ENCODE peak calls at places on chromosomes 3 and 15, in four cellular contexts. One of them, this sample, is unnamed.

GRCh38 chr3:7518471-7518870 is 657.6 kb downstream of the GRM7 start:
- DNase-seq in activated T-cell treated with anti-CD3 and anti-CD28 coated beads for 1 hour: no peak
- DNase-seq in BE2C: peak
- DNase-seq in stimulated activated CD4-positive, alpha-beta T cell treated with anti-CD3 and anti-CD28 coated beads, Interleukin-2, amount 100 ng/mL, for 24 hours: no peak
- DNase-seq in this sample: no peak

GRCh38 chr3:41202834-41203345 is 3.6 kb downstream of the CTNNB1 start:
- DNase-seq in BE2C: peak
- DNase-seq in activated T-cell treated with anti-CD3 and anti-CD28 coated beads for 1 hour: no peak
- DNase-seq in stimulated activated CD4-positive, alpha-beta T cell treated with anti-CD3 and anti-CD28 coated beads, Interleukin-2, amount 100 ng/mL, for 24 hours: no peak
- DNase-seq in this sample: no peak

GRCh38 chr3:175001091-175001490 is 142.0 kb downstream of the NAALADL2 start:
- DNase-seq in BE2C: no peak
- DNase-seq in activated T-cell treated with anti-CD3 and anti-CD28 coated beads for 1 hour: no peak
- DNase-seq in stimulated activated CD4-positive, alpha-beta T cell treated with anti-CD3 and anti-CD28 coated beads, Interleukin-2, amount 100 ng/mL, for 24 hours: no peak
- DNase-seq in this sample: no peak

GRCh38 chr3:149368850-149369497 is 8.5 kb downstream of the TM4SF1 start:
- DNase-seq in stimulated activated CD4-positive, alpha-beta T cell treated with anti-CD3 and anti-CD28 coated beads, Interleukin-2, amount 100 ng/mL, for 24 hours: no peak
- DNase-seq in activated T-cell treated with anti-CD3 and anti-CD28 coated beads for 1 hour: no peak
- DNase-seq in BE2C: no peak
- DNase-seq in this sample: no peak

GRCh38 chr15:59444082-59444835 is 6.3 kb downstream of the FAM81A start:
- DNase-seq in stimulated activated CD4-positive, alpha-beta T cell treated with anti-CD3 and anti-CD28 coated beads, Interleukin-2, amount 100 ng/mL, for 24 hours: no peak
- DNase-seq in BE2C: no peak
- DNase-seq in activated T-cell treated with anti-CD3 and anti-CD28 coated beads for 1 hour: no peak
- DNase-seq in this sample: no peak

GRCh38 chr3:69079269-69080159 is 651 bp downstream of the UBA3 start:
- DNase-seq in activated T-cell treated with anti-CD3 and anti-CD28 coated beads for 1 hour: no peak
- DNase-seq in BE2C: peak
- DNase-seq in stimulated activated CD4-positive, alpha-beta T cell treated with anti-CD3 and anti-CD28 coated beads, Interleukin-2, amount 100 ng/mL, for 24 hours: no peak
- DNase-seq in this sample: no peak

GRCh38 chr3:198076722-198077308 is 116.8 kb downstream of the LMLN start:
- DNase-seq in BE2C: no peak
- DNase-seq in stimulated activated CD4-positive, alpha-beta T cell treated with anti-CD3 and anti-CD28 coated beads, Interleukin-2, amount 100 ng/mL, for 24 hours: no peak
- DNase-seq in activated T-cell treated with anti-CD3 and anti-CD28 coated beads for 1 hour: no peak
- DNase-seq in this sample: no peak

GRCh38 chr3:45953536-45953935 is 10.3 kb downstream of the CXCR6 start:
- DNase-seq in stimulated activated CD4-positive, alpha-beta T cell treated with anti-CD3 and anti-CD28 coated beads, Interleukin-2, amount 100 ng/mL, for 24 hours: no peak
- DNase-seq in BE2C: no peak
- DNase-seq in activated T-cell treated with anti-CD3 and anti-CD28 coated beads for 1 hour: no peak
- DNase-seq in this sample: no peak

GRCh38 chr3:178181784-178182183 is 354.5 kb upstream of the KCNMB2 start:
- DNase-seq in stimulated activated CD4-positive, alpha-beta T cell treated with anti-CD3 and anti-CD28 coated beads, Interleukin-2, amount 100 ng/mL, for 24 hours: no peak
- DNase-seq in activated T-cell treated with anti-CD3 and anti-CD28 coated beads for 1 hour: no peak
- DNase-seq in BE2C: peak
- DNase-seq in this sample: no peak

GRCh38 chr3:65904016-65904415 is 134.7 kb downstream of the MAGI1 start:
- DNase-seq in stimulated activated CD4-positive, alpha-beta T cell treated with anti-CD3 and anti-CD28 coated beads, Interleukin-2, amount 100 ng/mL, for 24 hours: no peak
- DNase-seq in BE2C: no peak
- DNase-seq in activated T-cell treated with anti-CD3 and anti-CD28 coated beads for 1 hour: no peak
- DNase-seq in this sample: no peak

GRCh38 chr3:119240101-119240581 is 537 bp downstream of the B4GALT4 start:
- DNase-seq in activated T-cell treated with anti-CD3 and anti-CD28 coated beads for 1 hour: no peak
- DNase-seq in BE2C: no peak
- DNase-seq in stimulated activated CD4-positive, alpha-beta T cell treated with anti-CD3 and anti-CD28 coated beads, Interleukin-2, amount 100 ng/mL, for 24 hours: no peak
- DNase-seq in this sample: no peak

GRCh38 chr15:60585743-60586708 is 107.1 kb upstream of the ICE2 start:
- DNase-seq in stimulated activated CD4-positive, alpha-beta T cell treated with anti-CD3 and anti-CD28 coated beads, Interleukin-2, amount 100 ng/mL, for 24 hours: peak
- DNase-seq in activated T-cell treated with anti-CD3 and anti-CD28 coated beads for 1 hour: peak
- DNase-seq in BE2C: peak
- DNase-seq in this sample: peak

GRCh38 chr3:78858165-78858564 is 909.6 kb downstream of the ROBO1 start:
- DNase-seq in stimulated activated CD4-positive, alpha-beta T cell treated with anti-CD3 and anti-CD28 coated beads, Interleukin-2, amount 100 ng/mL, for 24 hours: no peak
- DNase-seq in activated T-cell treated with anti-CD3 and anti-CD28 coated beads for 1 hour: no peak
- DNase-seq in BE2C: no peak
- DNase-seq in this sample: no peak

GRCh38 chr15:39584662-39585393 is 3.9 kb downstream of the THBS1 start:
- DNase-seq in stimulated activated CD4-positive, alpha-beta T cell treated with anti-CD3 and anti-CD28 coated beads, Interleukin-2, amount 100 ng/mL, for 24 hours: no peak
- DNase-seq in activated T-cell treated with anti-CD3 and anti-CD28 coated beads for 1 hour: no peak
- DNase-seq in BE2C: no peak
- DNase-seq in this sample: no peak

GRCh38 chr3:184802150-184802549 is 9.8 kb upstream of the VPS8 start:
- DNase-seq in BE2C: no peak
- DNase-seq in activated T-cell treated with anti-CD3 and anti-CD28 coated beads for 1 hour: no peak
- DNase-seq in stimulated activated CD4-positive, alpha-beta T cell treated with anti-CD3 and anti-CD28 coated beads, Interleukin-2, amount 100 ng/mL, for 24 hours: no peak
- DNase-seq in this sample: no peak

GRCh38 chr15:98715401-98715800 is 67.1 kb downstream of the IGF1R start:
- DNase-seq in activated T-cell treated with anti-CD3 and anti-CD28 coated beads for 1 hour: no peak
- DNase-seq in stimulated activated CD4-positive, alpha-beta T cell treated with anti-CD3 and anti-CD28 coated beads, Interleukin-2, amount 100 ng/mL, for 24 hours: no peak
- DNase-seq in BE2C: no peak
- DNase-seq in this sample: no peak

GRCh38 chr3:12393894-12394293 is 90.4 kb upstream of the TSEN2 start:
- DNase-seq in stimulated activated CD4-positive, alpha-beta T cell treated with anti-CD3 and anti-CD28 coated beads, Interleukin-2, amount 100 ng/mL, for 24 hours: no peak
- DNase-seq in activated T-cell treated with anti-CD3 and anti-CD28 coated beads for 1 hour: no peak
- DNase-seq in BE2C: no peak
- DNase-seq in this sample: no peak

GRCh38 chr15:70635895-70636294 is 127.5 kb downstream of the UACA start:
- DNase-seq in activated T-cell treated with anti-CD3 and anti-CD28 coated beads for 1 hour: no peak
- DNase-seq in BE2C: no peak
- DNase-seq in stimulated activated CD4-positive, alpha-beta T cell treated with anti-CD3 and anti-CD28 coated beads, Interleukin-2, amount 100 ng/mL, for 24 hours: no peak
- DNase-seq in this sample: no peak